ENCODE peak calls at places on chromosomes 12 and 14, in five cellular contexts. C is cardiac muscle cell, I is Panc1, S is upper lobe of right lung, J is H7. K is an unnamed sample.

GRCh38 chr14:30440986-30441385 is 118.0 kb upstream of the G2E3 start:
- DNase-seq in I (no peak), S (no peak), C (no peak), J (no peak), K (peak)

GRCh38 chr14:101028971-101029667 is 125.6 kb upstream of the RTL1 start:
- DNase-seq in J (no peak), S (peak), I (no peak), C (no peak), K (no peak)

GRCh38 chr12:123956249-123956648 is 16.4 kb downstream of the CCDC92 start:
- DNase-seq in C (no peak), J (no peak), S (no peak), I (no peak), K (no peak)

GRCh38 chr12:52727037-52727436 is 23.7 kb upstream of the KRT77 start:
- DNase-seq in I (no peak), S (no peak), J (no peak), C (no peak), K (no peak)

GRCh38 chr14:29056167-29056566 is 289.6 kb downstream of the FOXG1 start:
- DNase-seq in J (no peak), S (no peak), I (no peak), C (no peak), K (no peak)

GRCh38 chr14:75854247-75854799 is 127.5 kb downstream of the TGFB3 start:
- DNase-seq in I (no peak), S (no peak), C (no peak), J (no peak), K (no peak)

GRCh38 chr12:28088566-28089277 is 101.5 kb upstream of the CCDC91 start:
- DNase-seq in S (no peak), J (no peak), C (peak), I (no peak), K (peak)

GRCh38 chr12:47236109-47236714 is 156.5 kb upstream of the AMIGO2 start:
- DNase-seq in C (peak), I (no peak), S (no peak), J (no peak), K (peak)

GRCh38 chr12:105706321-105706972 is 376.0 kb downstream of the C12orf75 start:
- DNase-seq in J (no peak), C (no peak), I (no peak), S (no peak), K (peak)

GRCh38 chr14:68585690-68586089 is 207.2 kb downstream of the ZFP36L1 start:
- DNase-seq in I (no peak), S (no peak), C (peak), J (no peak), K (peak)

GRCh38 chr12:106251636-106252035 is 3.8 kb upstream of the CKAP4 start:
- DNase-seq in S (no peak), C (peak), J (no peak), I (no peak), K (peak)

GRCh38 chr12:21933656-21934055 is 7.6 kb downstream of the ABCC9 start:
- DNase-seq in C (no peak), I (no peak), S (no peak), J (no peak), K (no peak)

GRCh38 chr14:91405241-91405721 is 12.3 kb downstream of the CCDC88C start:
- DNase-seq in J (no peak), S (no peak), I (no peak), C (no peak), K (no peak)

GRCh38 chr12:94187351-94187750 is 39.0 kb downstream of the PLXNC1 start:
- DNase-seq in I (no peak), C (no peak), J (no peak), S (no peak), K (peak)

GRCh38 chr14:100526632-100527031 is 60.6 kb downstream of the BEGAIN start:
- DNase-seq in J (no peak), S (peak), C (no peak), I (no peak), K (no peak)

GRCh38 chr14:50967719-50968266 is 23.5 kb upstream of the PYGL start:
- DNase-seq in C (peak), I (no peak), J (no peak), S (no peak), K (peak)

GRCh38 chr14:93905623-93906022 is 21.5 kb upstream of the FAM181A start:
- DNase-seq in I (no peak), S (peak), J (no peak), C (no peak), K (no peak)

GRCh38 chr14:94532462-94532861 is 23.2 kb upstream of the SERPINA12 start:
- DNase-seq in J (no peak), I (no peak), C (peak), S (no peak), K (no peak)

GRCh38 chr12:121811434-121812319 is 7.9 kb downstream of the SETD1B start:
- DNase-seq in J (peak), C (peak), S (peak), I (no peak), K (peak)

GRCh38 chr12:102300824-102301461 is 103.3 kb upstream of the PMCH start:
- DNase-seq in J (peak), S (no peak), C (peak), I (peak), K (peak)

GRCh38 chr12:111430418-111431353 is 25.0 kb downstream of the SH2B3 start:
- DNase-seq in J (peak), C (no peak), I (no peak), S (no peak), K (no peak)

GRCh38 chr12:124938606-124939427 is 24.4 kb upstream of the UBC start:
- DNase-seq in I (no peak), J (peak), S (peak), C (peak), K (peak)

GRCh38 chr12:62808166-62808879 is 126.6 kb downstream of the PPM1H start:
- DNase-seq in C (no peak), J (no peak), I (no peak), S (no peak), K (no peak)

GRCh38 chr12:460301-461230 is 827 bp downstream of the B4GALNT3 start:
- DNase-seq in C (peak), S (peak), I (no peak), J (peak), K (peak)

GRCh38 chr12:52186135-52186840 is 5.5 kb downstream of the KRT80 start:
- DNase-seq in S (no peak), C (peak), J (peak), I (no peak), K (peak)

GRCh38 chr12:27284751-27285150 is 40.7 kb downstream of the STK38L start:
- DNase-seq in J (no peak), I (no peak), S (no peak), C (peak), K (peak)

GRCh38 chr14:84792722-84793410 is 737.1 kb upstream of the FLRT2 start:
- DNase-seq in I (no peak), C (no peak), S (no peak), J (no peak), K (no peak)

GRCh38 chr12:74242088-74242487 is 295.5 kb upstream of the ATXN7L3B start:
- DNase-seq in J (no peak), C (no peak), I (no peak), S (no peak), K (no peak)

GRCh38 chr12:72346331-72346944 is 74.3 kb downstream of the TRHDE start:
- DNase-seq in I (peak), S (no peak), J (peak), C (peak), K (peak)

GRCh38 chr12:66140726-66141125 is 10.2 kb upstream of the LLPH start:
- DNase-seq in S (no peak), I (no peak), C (no peak), J (no peak), K (no peak)

GRCh38 chr12:66143868-66144267 is 13.3 kb upstream of the LLPH start:
- DNase-seq in S (no peak), C (no peak), I (no peak), J (no peak), K (no peak)

GRCh38 chr12:66141299-66141698 is 10.7 kb upstream of the LLPH start:
- DNase-seq in C (no peak), S (no peak), J (no peak), I (no peak), K (no peak)

GRCh38 chr12:66149702-66150398 is 19.3 kb upstream of the LLPH start:
- DNase-seq in C (peak), J (no peak), I (no peak), S (no peak), K (no peak)

DNA sequence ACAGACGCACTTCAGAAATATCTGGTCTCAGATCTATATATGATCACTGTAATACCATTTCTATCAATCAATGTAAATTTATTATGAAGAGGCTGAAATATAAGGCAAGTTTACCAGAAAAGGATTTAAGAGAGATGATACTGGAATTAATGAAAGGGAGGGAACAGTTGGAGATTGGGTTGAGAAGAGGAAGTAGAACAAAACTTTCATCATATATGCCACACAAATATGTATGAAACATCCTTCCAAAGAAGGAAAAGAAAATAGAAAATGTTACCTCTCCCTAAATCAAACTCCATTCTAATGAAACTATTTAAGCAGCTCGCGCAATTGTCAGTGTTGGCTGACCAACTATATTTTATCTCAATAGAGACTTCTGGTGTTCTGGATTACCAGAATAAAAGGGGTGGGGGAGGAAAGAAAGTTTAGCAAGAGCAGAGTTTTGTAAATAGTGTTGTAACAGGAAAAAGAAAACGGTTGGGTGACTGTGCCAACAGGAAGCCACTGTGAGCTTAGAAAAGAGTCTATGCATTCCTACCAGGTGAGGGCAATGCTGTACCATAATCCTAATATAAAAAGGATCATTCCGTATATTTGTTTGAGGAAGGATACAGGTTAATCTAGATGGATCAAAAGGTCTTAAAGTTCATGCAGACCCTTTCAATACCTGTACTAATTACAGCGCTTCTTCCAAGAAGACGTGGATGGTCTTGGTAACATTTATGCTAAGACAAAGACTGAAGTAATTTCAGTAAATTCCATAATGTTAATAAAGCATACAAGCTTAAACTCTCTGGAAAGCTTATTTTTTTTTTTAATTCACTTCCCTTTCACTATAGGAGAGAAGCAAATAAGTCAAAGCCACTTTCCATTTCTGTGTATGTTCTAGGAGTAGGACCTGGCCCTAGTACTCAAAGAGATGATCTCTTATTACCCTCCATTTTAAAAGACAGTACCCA is 14.5 kb upstream of the LLPH start:
- DNase-seq in I (peak), S (no peak), J (peak), C (peak), K (peak)
- H3K4me3 ChIP-seq in I (no peak), S (no peak), J (no peak), C (no peak), K (no peak)

GRCh38 chr12:119676022-119676421 is 8.1 kb downstream of the PRKAB1 start:
- DNase-seq in S (no peak), I (no peak), C (no peak), J (no peak), K (no peak)
- H3K4me3 ChIP-seq in S (no peak), I (no peak), C (no peak), J (no peak), K (no peak)

GRCh38 chr12:100027671-100028070 is 42.9 kb upstream of the ANKS1B start:
- DNase-seq in I (no peak), C (peak), J (no peak), S (no peak), K (peak)
- H3K4me3 ChIP-seq in I (no peak), C (no peak), J (no peak), S (no peak), K (no peak)

DNA sequence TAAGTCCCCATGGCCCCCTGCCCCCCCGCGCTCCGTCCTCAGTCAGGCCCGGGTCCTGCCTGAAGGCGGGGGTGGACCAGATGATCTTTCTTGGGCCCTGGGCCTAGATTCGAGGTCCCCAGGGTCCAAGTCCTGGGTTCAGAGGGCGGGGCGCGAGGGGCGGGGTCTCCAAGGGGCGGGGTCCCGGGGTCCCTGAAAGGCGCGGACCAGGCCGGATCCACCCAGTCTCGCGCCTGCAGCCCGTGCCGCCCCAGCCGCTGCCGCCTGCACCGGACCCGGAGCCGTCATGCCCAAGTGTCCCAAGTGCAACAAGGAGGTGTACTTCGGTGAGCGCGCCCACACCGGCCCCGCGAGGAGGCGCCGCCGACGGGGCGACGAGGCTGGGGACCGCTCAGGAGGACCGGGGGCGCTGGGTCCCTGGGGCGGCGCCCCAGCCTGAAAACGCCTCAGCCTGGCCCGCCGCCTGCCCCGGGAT is 325 bp downstream of the CRIP1 start:
- DNase-seq in C (no peak), S (no peak), I (no peak), J (peak), K (no peak)
- H3K4me3 ChIP-seq in C (peak), S (peak), I (peak), J (peak), K (peak)